ENCODE peak calls at places on chromosomes 5 and 9, in seven cellular contexts. P is progenitor cell of endocrine pancreas, Y is heart right ventricle, J is esophagus squamous epithelium, F is astrocyte of the spinal cord, I is brain microvascular endothelial cell, A is AG04449. C is an unnamed sample.

GRCh38 chr5:179293276-179293675 is 52.0 kb downstream of the ADAMTS2 start:
- DNase-seq in P (no peak), Y (no peak), J (no peak), F (no peak), I (no peak), A (no peak), C (no peak)

GRCh38 chr5:134577022-134577795 is 51.7 kb downstream of the JADE2 start:
- DNase-seq in P (no peak), Y (no peak), J (no peak), F (peak), I (peak), A (no peak), C (no peak)

GRCh38 chr9:96253059-96253696 is 48.8 kb downstream of the HSD17B3 start:
- DNase-seq in P (no peak), Y (no peak), J (no peak), F (no peak), I (no peak), A (no peak), C (no peak)

GRCh38 chr5:13956441-13956840 is 12.0 kb upstream of the DNAH5 start:
- DNase-seq in P (no peak), Y (no peak), J (no peak), F (no peak), I (no peak), A (no peak), C (no peak)

GRCh38 chr9:79686381-79687130 is 114.8 kb downstream of the TLE4 start:
- DNase-seq in P (no peak), Y (no peak), J (no peak), F (peak), I (peak), A (peak), C (no peak)

GRCh38 chr9:88691811-88692210 is 156.8 kb downstream of the NXNL2 start:
- DNase-seq in P (no peak), Y (no peak), J (no peak), F (peak), I (peak), A (no peak), C (no peak)

GRCh38 chr9:80648336-80648735 is 1041.0 kb downstream of the TLE1 start:
- DNase-seq in P (no peak), Y (no peak), J (no peak), F (peak), I (peak), A (peak), C (no peak)

GRCh38 chr5:143086851-143087637 is 316.4 kb downstream of the NR3C1 start:
- DNase-seq in P (no peak), Y (no peak), J (no peak), F (peak), I (peak), A (peak), C (no peak)

GRCh38 chr9:26579047-26579446 is 313.6 kb downstream of the CAAP1 start:
- DNase-seq in P (no peak), Y (no peak), J (no peak), F (no peak), I (no peak), A (no peak), C (no peak)

GRCh38 chr5:135826221-135826525 is 8.3 kb upstream of the SLC25A48 start:
- DNase-seq in P (no peak), Y (no peak), J (no peak), F (no peak), I (no peak), A (no peak), C (no peak)

GRCh38 chr5:121273818-121274433 is 577.8 kb upstream of the FTMT start:
- DNase-seq in P (no peak), Y (no peak), J (no peak), F (peak), I (peak), A (peak), C (no peak)

DNA sequence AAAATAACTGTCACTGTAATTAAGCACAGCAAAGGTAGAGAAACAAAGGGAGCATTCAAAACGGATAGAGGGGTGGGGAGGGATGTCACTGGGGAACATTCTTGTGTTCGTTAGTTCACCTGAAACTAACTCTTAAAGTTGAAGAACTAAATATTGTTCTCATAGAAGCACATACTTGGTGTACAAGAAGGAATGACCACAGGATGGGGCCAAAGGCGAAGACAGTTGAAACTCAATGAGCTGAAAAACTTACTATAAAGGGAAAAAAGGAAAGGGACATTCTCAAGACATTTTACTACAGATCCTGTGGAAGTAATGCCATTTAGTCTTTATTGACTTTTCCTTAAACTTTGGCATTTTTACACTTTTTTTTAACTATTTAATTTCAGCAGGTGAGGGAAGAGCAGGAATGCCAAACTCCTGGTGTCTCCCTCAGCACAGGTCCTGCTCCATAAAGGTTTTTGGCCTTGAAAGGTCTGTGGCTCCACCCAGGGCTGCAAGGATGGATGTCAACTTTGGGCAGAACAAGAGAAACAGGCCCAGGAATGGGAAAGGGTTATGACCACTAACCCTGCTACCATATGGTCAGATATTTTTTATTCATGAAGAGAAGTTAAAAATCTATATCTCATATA is 197.6 kb upstream of the RASA1 start:
- DNase-seq in P (no peak), Y (peak), J (no peak), F (peak), I (peak), A (peak), C (peak)
- TF ChIP-seq CTCF in P (peak), Y (no peak), J (peak), F (peak), I (peak), A (peak), C (peak)

GRCh38 chr5:82754347-82754746 is 322.8 kb downstream of the TMEM167A start:
- DNase-seq in P (no peak), Y (no peak), J (no peak), F (no peak), I (no peak), A (no peak), C (no peak)
- TF ChIP-seq CTCF in P (no peak), Y (no peak), J (no peak), F (no peak), I (no peak), A (no peak), C (no peak)

GRCh38 chr5:132464155-132464939 is 26.2 kb downstream of the IRF1 start:
- DNase-seq in P (no peak), Y (no peak), J (no peak), F (no peak), I (no peak), A (no peak), C (no peak)
- TF ChIP-seq CTCF in P (no peak), Y (no peak), J (peak), F (peak), I (peak), A (peak), C (no peak)

DNA sequence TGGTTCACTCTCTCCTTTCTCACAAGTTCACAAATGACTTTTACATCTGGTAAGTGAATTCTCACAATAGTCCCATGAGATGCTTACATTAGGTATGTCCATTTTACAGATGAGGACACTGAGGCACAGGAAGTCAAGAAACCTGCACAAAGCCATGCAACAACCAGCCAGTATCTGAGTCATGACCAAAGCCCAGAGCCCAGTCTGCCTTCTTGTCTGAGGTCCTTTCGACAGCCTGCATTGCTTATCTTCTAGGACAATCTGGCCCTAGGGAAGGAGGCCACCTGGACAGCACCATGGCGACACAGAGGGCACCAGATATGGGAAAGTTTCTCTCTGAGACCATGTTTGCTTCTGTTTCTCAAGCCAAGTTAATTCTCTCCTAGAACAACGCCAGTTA is 197.1 kb downstream of the NSG2 start:
- DNase-seq in P (no peak), Y (no peak), J (no peak), F (no peak), I (no peak), A (no peak), C (no peak)
- TF ChIP-seq CTCF in P (no peak), Y (no peak), J (no peak), F (no peak), I (no peak), A (no peak), C (no peak)

DNA sequence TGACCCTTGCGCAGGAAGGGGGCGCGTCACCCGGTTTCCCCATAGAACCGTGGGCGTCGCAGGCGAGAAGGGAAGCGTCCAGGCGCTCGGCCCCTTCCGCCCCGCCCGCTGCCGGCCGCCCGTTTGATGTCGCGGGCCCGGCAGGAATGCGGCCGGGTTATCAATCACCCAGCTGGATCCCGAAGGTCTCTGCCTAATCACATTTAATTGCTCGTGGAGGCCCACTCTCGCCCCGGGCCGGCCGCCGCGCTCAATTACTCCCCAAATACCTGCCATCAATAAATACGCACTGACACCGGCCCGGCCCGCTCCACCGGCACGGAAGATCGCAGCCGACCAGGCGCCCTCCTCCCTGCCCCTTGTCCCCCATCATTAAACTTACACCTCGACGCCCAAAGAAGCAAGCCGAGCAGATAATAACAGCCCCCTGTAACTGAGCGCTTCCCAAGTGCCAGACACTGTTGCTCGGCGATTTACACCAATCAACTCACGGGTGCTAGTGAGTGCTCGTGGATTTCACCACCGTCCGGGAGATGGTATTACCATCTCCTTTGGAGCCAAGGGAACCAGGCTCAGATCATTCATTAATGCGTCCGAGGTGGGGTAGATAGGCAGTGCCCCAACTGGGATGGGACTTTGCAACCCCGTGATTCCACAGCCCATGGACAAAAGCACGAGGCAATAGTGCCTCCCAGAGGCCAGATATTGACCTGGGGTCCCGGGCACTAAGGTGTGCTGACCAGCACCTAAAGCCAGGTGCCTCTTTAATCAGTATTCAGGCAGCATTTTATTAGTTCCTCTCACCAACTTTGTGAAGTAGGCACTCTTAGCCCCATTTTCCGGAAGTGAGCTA is 11.3 kb downstream of the MSX2 start:
- DNase-seq in P (no peak), Y (no peak), J (no peak), F (no peak), I (no peak), A (no peak), C (no peak)
- TF ChIP-seq CTCF in P (peak), Y (no peak), J (peak), F (peak), I (peak), A (peak), C (peak)

GRCh38 chr5:141362719-141363118 is 1.2 kb upstream of the PCDHGA5 start:
- DNase-seq in P (no peak), Y (no peak), J (no peak), F (no peak), I (no peak), A (no peak), C (no peak)

GRCh38 chr5:141356133-141356532 is 1.3 kb downstream of the PCDHGA4 start:
- DNase-seq in P (no peak), Y (no peak), J (no peak), F (no peak), I (no peak), A (no peak), C (no peak)

GRCh38 chr5:141360685-141361084 is 891 bp downstream of the PCDHGB2 start:
- DNase-seq in P (no peak), Y (no peak), J (no peak), F (no peak), I (no peak), A (no peak), C (no peak)

GRCh38 chr5:141356950-141357349 is 2.1 kb downstream of the PCDHGA4 start:
- DNase-seq in P (no peak), Y (no peak), J (no peak), F (no peak), I (no peak), A (no peak), C (no peak)

GRCh38 chr5:141359790-141360426 is at the start of gene PCDHGB2:
- DNase-seq in P (no peak), Y (no peak), J (no peak), F (peak), I (no peak), A (no peak), C (no peak)
- TF ChIP-seq CTCF in P (no peak), Y (no peak), J (no peak), F (peak), I (peak), A (peak), C (no peak)

GRCh38 chr9:36905101-36906066 is 128.7 kb downstream of the PAX5 start:
- DNase-seq in P (no peak), Y (no peak), J (no peak), F (no peak), I (no peak), A (no peak), C (no peak)
- TF ChIP-seq CTCF in P (peak), Y (no peak), J (peak), F (peak), I (peak), A (no peak), C (no peak)

DNA sequence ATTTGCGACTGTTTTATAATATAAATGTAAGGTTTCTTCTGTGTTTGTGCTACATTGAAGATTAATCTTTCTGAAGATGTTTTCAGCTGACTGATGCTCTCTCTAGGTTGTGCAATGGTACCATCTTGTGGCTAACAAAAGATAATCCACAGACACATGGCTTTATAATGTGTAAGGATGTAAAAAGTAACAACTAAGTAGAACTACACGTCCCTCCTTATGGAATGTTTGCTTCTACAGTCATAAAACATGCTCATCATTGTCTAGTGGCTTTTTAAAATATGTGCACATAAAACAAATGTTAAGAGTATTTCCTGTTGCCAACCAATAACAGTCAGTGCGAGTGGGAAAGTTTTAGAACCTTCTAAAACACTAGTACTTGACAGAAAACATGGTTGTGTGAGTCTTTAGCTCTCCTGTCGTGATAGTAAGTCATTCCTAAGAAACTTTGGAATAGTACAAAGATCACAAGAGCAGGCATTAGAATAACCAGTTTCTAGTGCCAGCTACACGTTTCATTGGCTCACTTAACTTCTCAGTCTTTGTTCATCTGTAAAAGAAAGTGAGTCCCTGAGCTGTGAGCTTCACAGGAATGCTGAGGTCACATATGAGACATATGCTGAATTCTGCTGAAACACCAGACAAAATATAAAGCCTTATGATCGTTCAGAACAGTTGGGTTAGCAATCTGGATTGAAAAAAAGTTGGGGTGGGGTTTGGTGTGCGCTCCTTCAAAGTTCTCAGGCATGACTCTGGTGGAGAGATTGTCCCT is 75.7 kb upstream of the GLIS3 start:
- DNase-seq in P (no peak), Y (no peak), J (no peak), F (peak), I (peak), A (peak), C (no peak)
- TF ChIP-seq CTCF in P (peak), Y (no peak), J (peak), F (peak), I (peak), A (peak), C (peak)

GRCh38 chr9:76219555-76220151 is 174.6 kb downstream of the RFK start:
- DNase-seq in P (no peak), Y (no peak), J (no peak), F (peak), I (peak), A (no peak), C (no peak)
- TF ChIP-seq CTCF in P (peak), Y (no peak), J (no peak), F (peak), I (peak), A (peak), C (no peak)

DNA sequence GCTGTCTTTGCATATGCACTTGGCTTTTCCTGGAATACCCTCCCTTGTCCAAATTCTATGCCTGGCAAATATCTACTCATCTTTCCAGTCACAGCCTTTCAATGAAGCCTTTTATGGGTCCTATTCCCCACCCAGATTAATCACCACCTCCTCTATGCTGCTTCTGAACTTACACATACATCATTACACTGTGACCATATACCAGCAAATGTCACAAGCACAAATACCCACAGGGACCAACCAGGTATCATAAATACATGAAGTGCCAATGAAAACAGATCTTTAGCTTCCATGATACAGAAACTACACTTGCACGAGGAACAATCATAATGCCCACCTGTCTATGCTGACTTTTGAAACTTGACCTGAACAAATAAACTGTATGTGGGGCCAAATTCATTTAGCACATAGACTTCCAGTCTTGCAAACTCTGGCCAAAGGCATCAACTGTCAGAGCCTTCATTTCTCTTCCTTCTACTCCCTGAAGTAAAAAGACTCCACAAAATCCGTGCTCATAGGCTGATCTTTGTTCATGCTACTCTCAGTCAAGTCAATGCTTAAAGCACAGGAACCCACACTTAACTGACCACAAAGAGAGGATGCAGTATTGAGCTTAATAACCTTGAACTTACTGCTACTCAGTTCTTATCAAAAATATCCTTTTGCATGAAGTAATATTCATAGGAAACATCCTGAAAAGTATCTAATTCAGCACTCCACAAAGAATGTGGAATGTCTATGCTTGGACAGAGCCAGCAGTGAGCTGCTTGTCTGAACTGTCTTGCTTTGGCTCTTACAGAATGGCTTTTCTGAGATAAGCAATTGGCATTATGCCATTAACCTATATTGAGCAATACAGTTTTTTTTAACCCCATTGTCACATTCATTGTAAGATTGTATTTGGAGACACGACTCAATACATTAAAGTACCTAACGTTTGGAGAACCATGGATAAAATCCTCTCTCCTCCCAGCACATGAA is 21.9 kb downstream of the LPAR1 start:
- DNase-seq in P (no peak), Y (no peak), J (no peak), F (peak), I (peak), A (no peak), C (no peak)
- TF ChIP-seq CTCF in P (no peak), Y (no peak), J (no peak), F (no peak), I (no peak), A (no peak), C (no peak)

C was measured in ascending aorta.